ENCODE peak calls at places on chromosomes 7 and 10, in eight cellular contexts. J is GM06990; X is cardiac muscle cell; Q is body of pancreas; P is CD8-positive, alpha-beta memory T cell; R is GM23248; V is IMR-90; U is astrocyte. N is an unnamed sample.

GRCh38 chr10:106615081-106615480 is 549.4 kb downstream of the SORCS1 start:
- DNase-seq in X (peak; percentile 79), P (no peak), R (peak; percentile 33), U (peak; percentile 59), Q (no peak), V (peak; percentile 83), J (no peak), N (no peak)

GRCh38 chr7:127877951-127878350 is 153.3 kb downstream of the LRRC4 start:
- DNase-seq in U (no peak), V (no peak), X (no peak), J (no peak), Q (no peak), P (no peak), R (no peak), N (no peak)

GRCh38 chr7:139094030-139094429 is 15.5 kb downstream of the ZC3HAV1 start:
- DNase-seq in J (no peak), P (peak; percentile 18), Q (no peak), X (no peak), R (no peak), V (no peak), U (no peak), N (no peak)

GRCh38 chr7:37089972-37090371 is 358.7 kb downstream of the ELMO1 start:
- DNase-seq in R (no peak), J (no peak), U (no peak), Q (no peak), X (no peak), V (no peak), P (no peak), N (no peak)

GRCh38 chr7:159144756-159145543 is at the start of gene VIPR2:
- DNase-seq in X (no peak), J (no peak), V (no peak), R (no peak), P (no peak), U (no peak), Q (peak; percentile 30), N (no peak)

GRCh38 chr10:5501976-5502902 is 2.9 kb upstream of the CALML5 start:
- DNase-seq in P (no peak), Q (no peak), X (peak; percentile 48), U (no peak), V (peak; percentile 6), J (no peak), R (no peak), N (no peak)

GRCh38 chr7:18508441-18509427 is 13.2 kb downstream of the HDAC9 start:
- DNase-seq in Q (no peak), R (peak; percentile 95), U (peak; percentile 98), P (no peak), J (no peak), X (peak; percentile 85), V (peak; percentile 98), N (no peak)

GRCh38 chr7:42217053-42217452 is 20.0 kb downstream of the GLI3 start:
- DNase-seq in J (no peak), P (no peak), R (no peak), V (no peak), X (no peak), U (no peak), Q (no peak), N (no peak)

GRCh38 chr10:82813856-82814255 is 938.9 kb downstream of the NRG3 start:
- DNase-seq in Q (peak; percentile 56), R (peak; percentile 16), V (no peak), J (no peak), X (no peak), U (peak; percentile 70), P (no peak), N (no peak)

GRCh38 chr10:123007558-123008378 is 827 bp downstream of the IKZF5 start:
- DNase-seq in X (peak; percentile 42), P (peak; percentile 68), U (peak; percentile 45), R (peak; percentile 88), V (peak; percentile 62), Q (peak; percentile 29), J (no peak), N (no peak)

GRCh38 chr7:132154695-132155471 is 421.4 kb downstream of the PLXNA4 start:
- DNase-seq in U (no peak), X (no peak), R (no peak), V (no peak), P (no peak), Q (no peak), J (no peak), N (no peak)
- H3K27me3 ChIP-seq in U (no peaks in the 10 kb centered on the region), X (no peaks in the 10 kb centered on the region), R (peaks cover 22% of the 10 kb centered on the region), V (peaks cover 2% of the 10 kb centered on the region), P (no peaks in the 10 kb centered on the region), Q (no peaks in the 10 kb centered on the region), J (no peaks in the 10 kb centered on the region), N (no peaks in the 10 kb centered on the region)

DNA sequence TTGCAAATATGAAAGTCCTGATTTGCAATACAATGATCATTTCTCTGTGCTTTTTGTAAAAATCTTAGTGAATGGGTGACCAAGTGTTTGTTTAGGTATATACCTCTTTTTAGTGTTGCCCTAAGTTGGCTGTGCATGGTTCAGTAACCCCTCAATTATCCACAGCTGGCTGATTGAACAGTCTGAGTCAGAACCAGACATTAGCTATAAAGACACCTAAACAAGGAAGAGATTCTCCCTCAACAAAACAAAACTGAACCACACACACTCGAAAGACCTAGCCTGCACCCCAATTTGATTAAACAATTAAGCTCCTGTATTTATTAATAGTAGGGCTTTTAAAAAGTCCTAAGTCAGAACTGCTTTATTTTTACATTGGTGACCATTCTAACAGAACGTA is 2.8 kb downstream of the RSBN1L start:
- DNase-seq in X (no peak), P (no peak), R (peak; percentile 30), V (no peak), U (peak; percentile 38), J (peak; percentile 54), Q (no peak), N (no peak)
- H3K4me3 ChIP-seq in X (peak overlapping the region; percentile 83), P (no peak overlapping the region), R (peak overlapping the region; percentile 95), V (no peak overlapping the region), U (no peak overlapping the region), J (peak overlapping the region; percentile 97), Q (no peak overlapping the region), N (peak overlapping the region; percentile 68)

GRCh38 chr10:100810091-100810834 is 64.9 kb downstream of the PAX2 start:
- DNase-seq in X (no peak), J (no peak), R (no peak), P (no peak), V (no peak), Q (no peak), U (no peak), N (no peak)

GRCh38 chr10:100808851-100809250 is 63.5 kb downstream of the PAX2 start:
- DNase-seq in U (no peak), P (no peak), V (no peak), R (no peak), Q (no peak), X (no peak), J (no peak), N (no peak)

GRCh38 chr10:100806356-100806645 is 60.9 kb downstream of the PAX2 start:
- DNase-seq in P (no peak), R (no peak), Q (no peak), V (no peak), J (no peak), U (no peak), X (no peak), N (no peak)

GRCh38 chr10:100805543-100806355 is 60.4 kb downstream of the PAX2 start:
- DNase-seq in Q (no peak), J (no peak), P (no peak), X (no peak), U (no peak), R (no peak), V (no peak), N (peak; percentile 25)

DNA sequence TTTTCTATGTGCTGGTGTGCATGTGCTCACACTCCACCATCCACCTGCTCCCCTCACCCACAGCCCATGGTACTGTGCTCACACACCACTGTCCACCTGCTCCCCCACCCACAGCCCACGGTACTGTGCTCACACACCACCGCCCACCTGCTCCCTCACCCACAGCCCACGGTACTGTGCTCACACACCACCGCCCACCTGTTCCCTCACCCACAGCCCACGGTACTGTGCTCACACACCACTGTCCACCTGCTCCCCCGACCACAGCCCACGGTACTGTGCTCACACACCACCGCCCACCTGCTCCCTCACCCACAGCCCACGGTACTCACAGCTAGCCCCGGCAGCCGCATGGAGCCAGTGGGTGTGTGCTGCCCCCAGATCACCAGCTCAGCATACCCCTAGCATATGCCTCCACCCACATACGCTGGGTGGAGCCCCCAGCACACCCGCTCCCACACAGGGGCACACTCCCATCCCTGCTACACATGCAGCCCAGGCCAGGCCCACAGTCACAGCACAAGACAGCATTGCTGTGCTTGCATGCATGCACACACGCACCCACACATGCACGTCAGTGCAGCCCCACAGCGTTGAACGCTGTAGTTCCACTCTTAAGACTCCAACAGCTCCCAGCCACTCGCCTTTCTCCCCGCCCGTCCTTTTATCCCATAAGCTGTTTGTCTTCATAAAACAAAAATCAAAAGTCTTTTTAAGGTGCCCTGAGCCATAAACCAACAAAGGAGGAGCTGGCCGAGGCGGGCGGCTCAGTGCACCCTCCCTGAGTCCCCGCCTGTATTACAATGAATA is 62.1 kb downstream of the PAX2 start:
- DNase-seq in X (no peak), Q (no peak), R (no peak), V (no peak), J (no peak), U (no peak), P (no peak), N (no peak)
- H3K27me3 ChIP-seq in X (peaks cover 10% of the 10 kb centered on the region), Q (no peaks in the 10 kb centered on the region), R (peaks cover 65% of the 10 kb centered on the region), V (peaks cover 80% of the 10 kb centered on the region), J (peaks cover 5% of the 10 kb centered on the region), U (peaks cover 36% of the 10 kb centered on the region), P (peaks cover 6% of the 10 kb centered on the region), N (peaks cover 20% of the 10 kb centered on the region)

DNA sequence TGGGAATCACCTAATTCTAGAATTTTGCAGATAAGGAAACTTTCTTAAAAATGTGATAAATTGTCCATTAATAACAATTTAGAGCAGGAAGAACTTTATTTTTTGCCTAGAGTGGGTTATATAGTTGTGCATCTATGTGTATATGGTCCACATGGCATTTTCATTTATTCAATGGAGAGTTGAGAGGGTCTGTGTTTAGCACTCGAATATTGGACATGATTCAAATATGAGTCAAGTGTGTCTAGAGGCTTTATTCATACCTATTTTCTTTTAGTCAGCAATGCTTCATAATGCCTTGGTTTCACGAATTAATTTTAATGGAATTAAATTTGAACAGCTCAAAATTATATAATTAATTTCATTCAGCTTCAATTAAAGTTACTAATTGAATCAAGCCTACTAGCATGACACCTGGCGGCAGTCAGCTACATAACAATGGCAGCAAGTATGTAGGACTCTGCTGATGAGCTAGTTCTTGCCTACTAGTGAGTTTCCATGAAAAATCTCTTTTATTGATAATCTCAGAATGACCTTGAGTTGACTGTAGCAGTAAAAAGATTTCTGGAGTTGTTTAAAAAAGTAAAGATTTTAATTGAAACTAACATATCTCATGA is 17.7 kb downstream of the MDFIC start:
- DNase-seq in R (peak; percentile 17), J (no peak), X (no peak), Q (no peak), P (no peak), V (no peak), U (no peak), N (no peak)
- H3K4me3 ChIP-seq in R (no peak overlapping the region), J (no peak overlapping the region), X (no peak overlapping the region), Q (no peak overlapping the region), P (no peak overlapping the region), V (no peak overlapping the region), U (no peak overlapping the region), N (no peak overlapping the region)

N was measured in dorsolateral prefrontal cortex.